ENCODE peak calls at places on chromosomes 2 and 18, in eight cellular contexts. One of them, this sample, is unnamed.

GRCh38 chr2:85259101-85259590 is 68.6 kb downstream of the TGOLN2 start:
- DNase-seq in activated T-helper 1 cell treated with anti-CD3 and anti-CD28 coated beads, Interleukin-2, amount 50 U/mL, for 16 hours: no peak
- DNase-seq in ELR: peak; percentile 28
- DNase-seq in NCI-H1436: no peak
- DNase-seq in hypothalamus: no peak
- DNase-seq in NCI-H2227 treated with DMSO at 0.1 percent for 48 hours: no peak
- DNase-seq in retina: peak; percentile 69
- DNase-seq in activated CD8-positive, alpha-beta T cell treated with anti-CD3 and anti-CD28 coated beads, Interleukin-2, amount 10 ng/mL, durations not matched to agents 7 days and 5 days: no peak
- DNase-seq in this sample: no peak

GRCh38 chr2:44543773-44544725 is 182.3 kb downstream of the CAMKMT start:
- DNase-seq in hypothalamus: no peak
- DNase-seq in activated CD8-positive, alpha-beta T cell treated with anti-CD3 and anti-CD28 coated beads, Interleukin-2, amount 10 ng/mL, durations not matched to agents 7 days and 5 days: no peak
- DNase-seq in NCI-H1436: peak; percentile 59
- DNase-seq in activated T-helper 1 cell treated with anti-CD3 and anti-CD28 coated beads, Interleukin-2, amount 50 U/mL, for 16 hours: no peak
- DNase-seq in retina: peak; percentile 51
- DNase-seq in ELR: peak; percentile 52
- DNase-seq in NCI-H2227 treated with DMSO at 0.1 percent for 48 hours: peak; percentile 69
- DNase-seq in this sample: peak; percentile 15

GRCh38 chr2:120904379-120904778 is 168.7 kb downstream of the GLI2 start:
- DNase-seq in NCI-H2227 treated with DMSO at 0.1 percent for 48 hours: no peak
- DNase-seq in activated T-helper 1 cell treated with anti-CD3 and anti-CD28 coated beads, Interleukin-2, amount 50 U/mL, for 16 hours: no peak
- DNase-seq in hypothalamus: no peak
- DNase-seq in NCI-H1436: no peak
- DNase-seq in activated CD8-positive, alpha-beta T cell treated with anti-CD3 and anti-CD28 coated beads, Interleukin-2, amount 10 ng/mL, durations not matched to agents 7 days and 5 days: no peak
- DNase-seq in retina: no peak
- DNase-seq in ELR: no peak
- DNase-seq in this sample: no peak

GRCh38 chr2:240586919-240587800 is 626 bp downstream of the CAPN10 start:
- DNase-seq in NCI-H2227 treated with DMSO at 0.1 percent for 48 hours: peak; percentile 33
- DNase-seq in NCI-H1436: peak; percentile 39
- DNase-seq in hypothalamus: no peak
- DNase-seq in activated T-helper 1 cell treated with anti-CD3 and anti-CD28 coated beads, Interleukin-2, amount 50 U/mL, for 16 hours: peak; percentile 37
- DNase-seq in retina: no peak
- DNase-seq in activated CD8-positive, alpha-beta T cell treated with anti-CD3 and anti-CD28 coated beads, Interleukin-2, amount 10 ng/mL, durations not matched to agents 7 days and 5 days: peak; percentile 80
- DNase-seq in ELR: peak; percentile 58
- DNase-seq in this sample: no peak

GRCh38 chr2:84856785-84857184 is 24.1 kb downstream of the TRABD2A start:
- DNase-seq in hypothalamus: no peak
- DNase-seq in retina: no peak
- DNase-seq in NCI-H2227 treated with DMSO at 0.1 percent for 48 hours: no peak
- DNase-seq in NCI-H1436: no peak
- DNase-seq in ELR: no peak
- DNase-seq in activated CD8-positive, alpha-beta T cell treated with anti-CD3 and anti-CD28 coated beads, Interleukin-2, amount 10 ng/mL, durations not matched to agents 7 days and 5 days: peak; percentile 75
- DNase-seq in activated T-helper 1 cell treated with anti-CD3 and anti-CD28 coated beads, Interleukin-2, amount 50 U/mL, for 16 hours: no peak
- DNase-seq in this sample: no peak

GRCh38 chr2:178072383-178073301 is at the start of gene PDE11A:
- DNase-seq in NCI-H1436: peak; percentile 74
- DNase-seq in activated T-helper 1 cell treated with anti-CD3 and anti-CD28 coated beads, Interleukin-2, amount 50 U/mL, for 16 hours: no peak
- DNase-seq in hypothalamus: no peak
- DNase-seq in activated CD8-positive, alpha-beta T cell treated with anti-CD3 and anti-CD28 coated beads, Interleukin-2, amount 10 ng/mL, durations not matched to agents 7 days and 5 days: peak; percentile 66
- DNase-seq in retina: peak; percentile 89
- DNase-seq in NCI-H2227 treated with DMSO at 0.1 percent for 48 hours: peak; percentile 81
- DNase-seq in ELR: peak; percentile 94
- DNase-seq in this sample: peak; percentile 83

GRCh38 chr2:166334800-166335199 is 40.9 kb downstream of the SCN9A start:
- DNase-seq in NCI-H2227 treated with DMSO at 0.1 percent for 48 hours: no peak
- DNase-seq in ELR: no peak
- DNase-seq in activated CD8-positive, alpha-beta T cell treated with anti-CD3 and anti-CD28 coated beads, Interleukin-2, amount 10 ng/mL, durations not matched to agents 7 days and 5 days: no peak
- DNase-seq in NCI-H1436: no peak
- DNase-seq in hypothalamus: no peak
- DNase-seq in activated T-helper 1 cell treated with anti-CD3 and anti-CD28 coated beads, Interleukin-2, amount 50 U/mL, for 16 hours: no peak
- DNase-seq in retina: no peak
- DNase-seq in this sample: no peak

GRCh38 chr2:208320686-208321085 is 54.6 kb downstream of the PIKFYVE start:
- DNase-seq in activated CD8-positive, alpha-beta T cell treated with anti-CD3 and anti-CD28 coated beads, Interleukin-2, amount 10 ng/mL, durations not matched to agents 7 days and 5 days: no peak
- DNase-seq in hypothalamus: no peak
- DNase-seq in NCI-H2227 treated with DMSO at 0.1 percent for 48 hours: peak; percentile 41
- DNase-seq in retina: no peak
- DNase-seq in ELR: no peak
- DNase-seq in NCI-H1436: no peak
- DNase-seq in activated T-helper 1 cell treated with anti-CD3 and anti-CD28 coated beads, Interleukin-2, amount 50 U/mL, for 16 hours: no peak
- DNase-seq in this sample: no peak

GRCh38 chr2:155701721-155702120 is 630.8 kb downstream of the NR4A2 start:
- DNase-seq in ELR: no peak
- DNase-seq in activated CD8-positive, alpha-beta T cell treated with anti-CD3 and anti-CD28 coated beads, Interleukin-2, amount 10 ng/mL, durations not matched to agents 7 days and 5 days: no peak
- DNase-seq in retina: peak; percentile 27
- DNase-seq in NCI-H1436: no peak
- DNase-seq in hypothalamus: no peak
- DNase-seq in NCI-H2227 treated with DMSO at 0.1 percent for 48 hours: no peak
- DNase-seq in activated T-helper 1 cell treated with anti-CD3 and anti-CD28 coated beads, Interleukin-2, amount 50 U/mL, for 16 hours: no peak
- DNase-seq in this sample: no peak

GRCh38 chr18:57561728-57562423 is 24.6 kb downstream of the FECH start:
- DNase-seq in retina: peak; percentile 81
- DNase-seq in NCI-H1436: peak; percentile 51
- DNase-seq in activated T-helper 1 cell treated with anti-CD3 and anti-CD28 coated beads, Interleukin-2, amount 50 U/mL, for 16 hours: no peak
- DNase-seq in hypothalamus: no peak
- DNase-seq in activated CD8-positive, alpha-beta T cell treated with anti-CD3 and anti-CD28 coated beads, Interleukin-2, amount 10 ng/mL, durations not matched to agents 7 days and 5 days: peak; percentile 52
- DNase-seq in ELR: peak; percentile 68
- DNase-seq in NCI-H2227 treated with DMSO at 0.1 percent for 48 hours: peak; percentile 76
- DNase-seq in this sample: peak; percentile 74

GRCh38 chr2:61763605-61764034 is 90.2 kb downstream of the FAM161A start:
- DNase-seq in NCI-H2227 treated with DMSO at 0.1 percent for 48 hours: peak; percentile 96
- DNase-seq in hypothalamus: no peak
- DNase-seq in activated CD8-positive, alpha-beta T cell treated with anti-CD3 and anti-CD28 coated beads, Interleukin-2, amount 10 ng/mL, durations not matched to agents 7 days and 5 days: no peak
- DNase-seq in NCI-H1436: peak; percentile 56
- DNase-seq in activated T-helper 1 cell treated with anti-CD3 and anti-CD28 coated beads, Interleukin-2, amount 50 U/mL, for 16 hours: no peak
- DNase-seq in ELR: peak; percentile 91
- DNase-seq in retina: no peak
- DNase-seq in this sample: peak; percentile 79

GRCh38 chr2:98187194-98187593 is 100.2 kb downstream of the VWA3B start:
- DNase-seq in activated CD8-positive, alpha-beta T cell treated with anti-CD3 and anti-CD28 coated beads, Interleukin-2, amount 10 ng/mL, durations not matched to agents 7 days and 5 days: no peak
- DNase-seq in retina: no peak
- DNase-seq in NCI-H2227 treated with DMSO at 0.1 percent for 48 hours: no peak
- DNase-seq in ELR: no peak
- DNase-seq in NCI-H1436: no peak
- DNase-seq in activated T-helper 1 cell treated with anti-CD3 and anti-CD28 coated beads, Interleukin-2, amount 50 U/mL, for 16 hours: no peak
- DNase-seq in hypothalamus: no peak
- DNase-seq in this sample: no peak

GRCh38 chr2:21155365-21156136 is 31.8 kb downstream of the TDRD15 start:
- DNase-seq in NCI-H1436: no peak
- DNase-seq in activated T-helper 1 cell treated with anti-CD3 and anti-CD28 coated beads, Interleukin-2, amount 50 U/mL, for 16 hours: no peak
- DNase-seq in retina: no peak
- DNase-seq in activated CD8-positive, alpha-beta T cell treated with anti-CD3 and anti-CD28 coated beads, Interleukin-2, amount 10 ng/mL, durations not matched to agents 7 days and 5 days: no peak
- DNase-seq in ELR: no peak
- DNase-seq in hypothalamus: no peak
- DNase-seq in NCI-H2227 treated with DMSO at 0.1 percent for 48 hours: no peak
- DNase-seq in this sample: no peak

GRCh38 chr2:95346738-95347671 is 49.9 kb downstream of the KCNIP3 start:
- DNase-seq in retina: peak; percentile 41
- DNase-seq in hypothalamus: no peak
- DNase-seq in activated T-helper 1 cell treated with anti-CD3 and anti-CD28 coated beads, Interleukin-2, amount 50 U/mL, for 16 hours: no peak
- DNase-seq in NCI-H2227 treated with DMSO at 0.1 percent for 48 hours: no peak
- DNase-seq in ELR: peak; percentile 47
- DNase-seq in activated CD8-positive, alpha-beta T cell treated with anti-CD3 and anti-CD28 coated beads, Interleukin-2, amount 10 ng/mL, durations not matched to agents 7 days and 5 days: no peak
- DNase-seq in NCI-H1436: no peak
- DNase-seq in this sample: no peak

GRCh38 chr2:8285081-8285480 is 396.8 kb upstream of the ID2 start:
- DNase-seq in activated CD8-positive, alpha-beta T cell treated with anti-CD3 and anti-CD28 coated beads, Interleukin-2, amount 10 ng/mL, durations not matched to agents 7 days and 5 days: no peak
- DNase-seq in NCI-H2227 treated with DMSO at 0.1 percent for 48 hours: no peak
- DNase-seq in ELR: no peak
- DNase-seq in activated T-helper 1 cell treated with anti-CD3 and anti-CD28 coated beads, Interleukin-2, amount 50 U/mL, for 16 hours: no peak
- DNase-seq in NCI-H1436: no peak
- DNase-seq in hypothalamus: no peak
- DNase-seq in retina: no peak
- DNase-seq in this sample: no peak

GRCh38 chr2:26112201-26112600 is 60.7 kb upstream of the GAREM2 start:
- DNase-seq in activated CD8-positive, alpha-beta T cell treated with anti-CD3 and anti-CD28 coated beads, Interleukin-2, amount 10 ng/mL, durations not matched to agents 7 days and 5 days: no peak
- DNase-seq in NCI-H2227 treated with DMSO at 0.1 percent for 48 hours: no peak
- DNase-seq in hypothalamus: no peak
- DNase-seq in retina: no peak
- DNase-seq in ELR: no peak
- DNase-seq in activated T-helper 1 cell treated with anti-CD3 and anti-CD28 coated beads, Interleukin-2, amount 50 U/mL, for 16 hours: no peak
- DNase-seq in NCI-H1436: no peak
- DNase-seq in this sample: no peak

GRCh38 chr2:44663471-44664073 is 277.9 kb upstream of the SIX3 start:
- DNase-seq in NCI-H2227 treated with DMSO at 0.1 percent for 48 hours: no peak
- DNase-seq in ELR: no peak
- DNase-seq in activated CD8-positive, alpha-beta T cell treated with anti-CD3 and anti-CD28 coated beads, Interleukin-2, amount 10 ng/mL, durations not matched to agents 7 days and 5 days: no peak
- DNase-seq in retina: no peak
- DNase-seq in hypothalamus: no peak
- DNase-seq in NCI-H1436: no peak
- DNase-seq in activated T-helper 1 cell treated with anti-CD3 and anti-CD28 coated beads, Interleukin-2, amount 50 U/mL, for 16 hours: no peak
- DNase-seq in this sample: no peak

This sample was measured in SK-N-DZ.